ENCODE peak calls at places on chromosomes 11 and 22, in five cellular contexts. U is SJCRH30; I is stimulated activated CD4-positive, alpha-beta T cell treated with anti-CD3 and anti-CD28 coated beads, Interleukin-12 subunit alpha, Interleukin-12 subunit beta, amount 100 ng/mL, for 24 hours; N is activated CD4-positive, alpha-beta T cell treated with anti-CD3 and anti-CD28 coated beads for 48 hours; W is EL. D is an unnamed sample.

GRCh38 chr11:74011360-74012071 is 2.6 kb upstream of the UCP3 start:
- DNase-seq in U (no peak), I (no peak), N (peak; percentile 72), W (no peak), D (no peak)

GRCh38 chr11:61082161-61082870 is 20.0 kb upstream of the CD5 start:
- DNase-seq in U (no peak), I (no peak), N (peak; percentile 31), W (no peak), D (no peak)

GRCh38 chr11:65777241-65777640 is 3.5 kb downstream of the AP5B1 start:
- DNase-seq in U (no peak), I (no peak), N (no peak), W (no peak), D (no peak)

GRCh38 chr11:59261150-59261549 is 48.4 kb upstream of the MPEG1 start:
- DNase-seq in U (no peak), I (no peak), N (no peak), W (no peak), D (no peak)

GRCh38 chr11:102293873-102294601 is 23.2 kb upstream of the BIRC3 start:
- DNase-seq in U (peak; percentile 40), I (no peak), N (no peak), W (peak; percentile 59), D (no peak)

GRCh38 chr22:19109198-19110063 is 12.8 kb downstream of the DGCR2 start:
- DNase-seq in U (no peak), I (no peak), N (peak; percentile 50), W (peak; percentile 54), D (no peak)

GRCh38 chr22:27100789-27101188 is 443.4 kb downstream of the MIAT start:
- DNase-seq in U (peak; percentile 82), I (no peak), N (no peak), W (peak; percentile 63), D (no peak)

GRCh38 chr11:74321487-74322188 is 10.2 kb upstream of the P4HA3 start:
- DNase-seq in U (peak; percentile 43), I (no peak), N (peak; percentile 51), W (no peak), D (no peak)

GRCh38 chr22:31901388-31902137 is 42.8 kb upstream of the YWHAH start:
- DNase-seq in U (no peak), I (no peak), N (no peak), W (no peak), D (no peak)

GRCh38 chr11:46006418-46007070 is 84.1 kb downstream of the LARGE2 start:
- DNase-seq in U (peak; percentile 84), I (no peak), N (no peak), W (peak; percentile 69), D (no peak)

GRCh38 chr11:68655806-68656205 is 28.5 kb upstream of the GAL start:
- DNase-seq in U (no peak), I (no peak), N (no peak), W (no peak), D (no peak)

GRCh38 chr11:75635009-75635909 is 33.6 kb downstream of the MAP6 start:
- DNase-seq in U (peak; percentile 61), I (no peak), N (no peak), W (no peak), D (no peak)

GRCh38 chr22:37383342-37383741 is 43.9 kb downstream of the ELFN2 start:
- DNase-seq in U (peak; percentile 78), I (no peak), N (no peak), W (no peak), D (no peak)